ENCODE peak calls at places on chromosomes 16 and 17, in nine cellular contexts. U is left lung; R is SK-N-SH; S is CD4-positive, alpha-beta T cell; G is lung; B is GM23338; F is ascending aorta; I is uterus; H is esophagus squamous epithelium. D is an unnamed sample.

GRCh38 chr16:2196162-2196980 is at the start of gene CASKIN1:
- DNase-seq in U (no peak), R (peak), S (no peak), G (no peak), B (peak), F (no peak), I (no peak), H (no peak), D (no peak)

GRCh38 chr17:62680541-62681052 is 53.1 kb downstream of the MRC2 start:
- DNase-seq in U (peak), R (no peak), S (no peak), G (no peak), B (no peak), F (no peak), I (peak), H (no peak), D (peak)

GRCh38 chr16:66970775-66971725 is 10.0 kb downstream of the CES3 start:
- DNase-seq in U (peak), R (no peak), S (no peak), G (no peak), B (no peak), F (no peak), I (no peak), H (no peak), D (no peak)

GRCh38 chr17:6328279-6328678 is 106.6 kb downstream of the AIPL1 start:
- DNase-seq in U (no peak), R (no peak), S (no peak), G (no peak), B (peak), F (no peak), I (no peak), H (no peak), D (no peak)

GRCh38 chr16:15983898-15984297 is 34.5 kb downstream of the ABCC1 start:
- DNase-seq in U (no peak), R (no peak), S (no peak), G (no peak), B (no peak), F (no peak), I (no peak), H (no peak), D (no peak)

GRCh38 chr16:11757671-11758545 is 15.3 kb upstream of the TXNDC11 start:
- DNase-seq in U (no peak), R (no peak), S (no peak), G (no peak), B (no peak), F (no peak), I (no peak), H (no peak), D (no peak)

GRCh38 chr16:74226361-74226979 is 70.1 kb upstream of the PSMD7 start:
- DNase-seq in U (no peak), R (peak), S (no peak), G (no peak), B (peak), F (no peak), I (no peak), H (no peak), D (no peak)

GRCh38 chr16:88703486-88704309 is 2.5 kb downstream of the RNF166 start:
- DNase-seq in U (no peak), R (no peak), S (peak), G (peak), B (no peak), F (no peak), I (no peak), H (no peak), D (no peak)

GRCh38 chr17:62717589-62718342 is 90.3 kb downstream of the MRC2 start:
- DNase-seq in U (no peak), R (no peak), S (no peak), G (no peak), B (no peak), F (no peak), I (no peak), H (no peak), D (no peak)

GRCh38 chr16:22678311-22678710 is 135.7 kb upstream of the HS3ST2 start:
- DNase-seq in U (no peak), R (no peak), S (no peak), G (no peak), B (no peak), F (no peak), I (no peak), H (no peak), D (no peak)

GRCh38 chr17:2954898-2955445 is 108.4 kb downstream of the OR1D5 start:
- DNase-seq in U (no peak), R (no peak), S (no peak), G (no peak), B (no peak), F (no peak), I (no peak), H (no peak), D (no peak)

GRCh38 chr17:63434951-63435571 is 11.0 kb downstream of the CYB561 start:
- DNase-seq in U (peak), R (peak), S (peak), G (peak), B (no peak), F (peak), I (peak), H (no peak), D (peak)

GRCh38 chr17:58242171-58242784 is 3.9 kb downstream of the LPO start:
- DNase-seq in U (no peak), R (no peak), S (no peak), G (no peak), B (peak), F (no peak), I (no peak), H (no peak), D (no peak)

GRCh38 chr16:1997591-1998359 is 8.0 kb downstream of the SYNGR3 start:
- DNase-seq in U (no peak), R (no peak), S (no peak), G (no peak), B (no peak), F (no peak), I (no peak), H (no peak), D (no peak)

GRCh38 chr17:10620823-10621222 is 36.3 kb downstream of the MYH3 start:
- DNase-seq in U (no peak), R (no peak), S (no peak), G (no peak), B (no peak), F (no peak), I (no peak), H (no peak), D (no peak)

GRCh38 chr16:35391328-35391727 is 1931.9 kb downstream of the TP53TG3F start:
- DNase-seq in U (no peak), R (peak), S (no peak), G (peak), B (peak), F (no peak), I (no peak), H (no peak), D (peak)

GRCh38 chr17:61309362-61309761 is 90.3 kb upstream of the TBX2 start:
- DNase-seq in U (no peak), R (no peak), S (no peak), G (no peak), B (no peak), F (no peak), I (no peak), H (no peak), D (no peak)

GRCh38 chr17:40562841-40563370 is 2.4 kb downstream of the CCR7 start:
- DNase-seq in U (no peak), R (no peak), S (no peak), G (no peak), B (no peak), F (no peak), I (no peak), H (no peak), D (no peak)

GRCh38 chr17:40566027-40566426 is 755 bp upstream of the CCR7 start:
- DNase-seq in U (no peak), R (no peak), S (no peak), G (no peak), B (no peak), F (no peak), I (no peak), H (no peak), D (no peak)

GRCh38 chr17:40563371-40564052 is 1.8 kb downstream of the CCR7 start:
- DNase-seq in U (no peak), R (no peak), S (peak), G (no peak), B (no peak), F (no peak), I (no peak), H (no peak), D (no peak)

GRCh38 chr17:40564883-40565744 is at the start of gene CCR7:
- DNase-seq in U (no peak), R (no peak), S (peak), G (no peak), B (no peak), F (no peak), I (no peak), H (no peak), D (no peak)

GRCh38 chr17:40564195-40564882 is 933 bp downstream of the CCR7 start:
- DNase-seq in U (no peak), R (no peak), S (peak), G (no peak), B (no peak), F (no peak), I (no peak), H (no peak), D (no peak)
- H3K27ac ChIP-seq in U (no peak), R (no peak), S (peak), G (no peak), B (no peak), F (no peak), I (no peak), H (no peak), D (no peak)

DNA sequence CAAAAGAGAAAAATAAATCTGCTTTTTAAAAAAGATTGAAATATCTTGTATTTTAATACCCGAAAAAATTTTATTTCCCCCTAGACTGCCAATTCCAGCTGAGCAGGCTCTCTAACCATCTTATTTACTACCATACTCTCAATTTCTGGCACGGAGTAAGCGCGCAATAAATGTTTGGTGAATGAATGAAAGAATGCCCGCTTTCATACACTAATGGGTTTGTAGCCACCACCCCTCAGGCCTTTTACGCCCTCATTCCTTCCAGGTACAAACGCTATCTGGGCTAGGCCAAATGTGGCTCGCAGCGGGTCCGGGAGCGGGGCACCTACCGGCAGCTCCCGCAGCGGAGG is 557 bp upstream of the PLD2 start:
- DNase-seq in U (no peak), R (no peak), S (no peak), G (no peak), B (peak), F (no peak), I (no peak), H (no peak), D (no peak)
- H3K27ac ChIP-seq in U (no peak), R (no peak), S (no peak), G (no peak), B (peak), F (peak), I (peak), H (peak), D (no peak)

GRCh38 chr16:57892041-57892440 is 78.9 kb downstream of the CNGB1 start:
- DNase-seq in U (no peak), R (no peak), S (no peak), G (no peak), B (no peak), F (no peak), I (no peak), H (no peak), D (no peak)

GRCh38 chr16:57893559-57894389 is 77.2 kb downstream of the CNGB1 start:
- DNase-seq in U (peak), R (no peak), S (no peak), G (peak), B (peak), F (no peak), I (no peak), H (no peak), D (no peak)

GRCh38 chr16:57893217-57893558 is 77.7 kb downstream of the CNGB1 start:
- DNase-seq in U (no peak), R (no peak), S (no peak), G (no peak), B (no peak), F (no peak), I (no peak), H (no peak), D (no peak)

GRCh38 chr16:57890752-57891111 is 80.2 kb downstream of the CNGB1 start:
- DNase-seq in U (no peak), R (no peak), S (no peak), G (no peak), B (no peak), F (no peak), I (no peak), H (no peak), D (no peak)

GRCh38 chr16:57892447-57893096 is 78.4 kb downstream of the CNGB1 start:
- DNase-seq in U (peak), R (no peak), S (no peak), G (peak), B (no peak), F (no peak), I (no peak), H (no peak), D (no peak)
- H3K27ac ChIP-seq in U (peak), R (no peak), S (no peak), G (no peak), B (no peak), F (no peak), I (no peak), H (no peak), D (peak)

DNA sequence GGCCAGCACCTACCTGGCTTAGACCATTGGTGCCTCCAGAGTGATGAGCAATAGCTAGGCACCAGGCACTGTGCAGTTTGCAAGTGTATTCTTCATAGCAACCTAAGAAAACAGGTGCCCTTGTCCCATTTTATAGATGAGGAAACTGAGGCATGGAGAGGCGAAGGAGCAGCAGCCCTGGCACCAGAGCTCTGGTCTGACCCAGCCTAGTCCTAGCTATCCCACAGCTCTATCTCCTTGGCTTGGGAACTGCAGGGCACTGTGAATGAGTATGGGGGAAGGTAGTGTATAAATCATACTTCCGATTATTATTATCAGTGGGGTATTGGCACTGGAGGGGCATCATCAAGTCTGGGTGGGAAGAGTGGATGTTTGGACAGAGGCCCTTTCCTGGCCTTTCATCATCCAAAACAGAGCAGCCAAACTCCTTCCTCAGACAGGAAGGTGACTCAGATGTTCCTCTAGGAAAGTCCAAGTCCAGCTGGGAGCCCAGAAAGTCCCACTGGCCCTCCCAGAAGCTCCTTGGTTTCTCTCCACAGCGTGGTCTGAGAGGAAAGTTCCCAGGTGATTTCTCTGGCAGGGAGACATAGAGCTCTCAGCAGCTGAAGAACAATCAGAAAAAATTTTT is 32.0 kb upstream of the PLLP start:
- DNase-seq in U (no peak), R (no peak), S (no peak), G (no peak), B (no peak), F (peak), I (peak), H (no peak), D (no peak)
- H3K27ac ChIP-seq in U (peak), R (no peak), S (no peak), G (peak), B (no peak), F (peak), I (peak), H (peak), D (no peak)

GRCh38 chr17:75131278-75132017 is at the start of gene NT5C:
- DNase-seq in U (peak), R (peak), S (peak), G (peak), B (peak), F (no peak), I (peak), H (no peak), D (peak)

GRCh38 chr17:75135452-75135851 is 3.9 kb upstream of the NT5C start:
- DNase-seq in U (no peak), R (no peak), S (no peak), G (no peak), B (no peak), F (no peak), I (no peak), H (no peak), D (no peak)

GRCh38 chr17:75138519-75138918 is 7.0 kb upstream of the NT5C start:
- DNase-seq in U (no peak), R (no peak), S (no peak), G (no peak), B (no peak), F (no peak), I (no peak), H (no peak), D (no peak)

GRCh38 chr17:75133001-75133400 is 1.5 kb upstream of the NT5C start:
- DNase-seq in U (no peak), R (no peak), S (no peak), G (no peak), B (no peak), F (no peak), I (no peak), H (no peak), D (no peak)

DNA sequence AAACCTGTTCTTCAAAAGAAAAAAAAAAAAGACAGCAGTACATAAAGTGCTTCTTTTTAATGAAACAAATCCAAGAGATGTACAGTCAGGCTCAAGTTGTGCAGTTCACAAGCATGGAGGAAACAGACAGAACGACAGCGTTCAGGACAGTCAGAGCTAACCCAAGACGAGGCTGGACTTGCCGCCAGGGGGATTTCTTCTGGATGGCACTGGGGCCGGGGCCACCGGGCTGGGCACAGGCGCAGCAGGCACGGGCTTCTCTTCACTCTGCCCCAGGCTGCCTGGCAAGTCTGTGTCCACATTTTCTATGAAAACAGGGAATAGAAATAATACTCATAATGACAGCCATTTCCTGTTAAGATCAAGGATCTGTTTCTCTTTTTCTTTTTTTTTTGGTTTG is 4.4 kb upstream of the NT5C start:
- DNase-seq in U (no peak), R (no peak), S (no peak), G (no peak), B (no peak), F (no peak), I (no peak), H (no peak), D (no peak)
- H3K27ac ChIP-seq in U (no peak), R (no peak), S (no peak), G (no peak), B (peak), F (no peak), I (no peak), H (peak), D (no peak)

GRCh38 chr16:50588276-50588675 is 40.1 kb downstream of the NKD1 start:
- DNase-seq in U (no peak), R (no peak), S (no peak), G (no peak), B (no peak), F (no peak), I (no peak), H (no peak), D (no peak)
- H3K27ac ChIP-seq in U (peak), R (no peak), S (no peak), G (no peak), B (no peak), F (no peak), I (no peak), H (peak), D (no peak)

DNA sequence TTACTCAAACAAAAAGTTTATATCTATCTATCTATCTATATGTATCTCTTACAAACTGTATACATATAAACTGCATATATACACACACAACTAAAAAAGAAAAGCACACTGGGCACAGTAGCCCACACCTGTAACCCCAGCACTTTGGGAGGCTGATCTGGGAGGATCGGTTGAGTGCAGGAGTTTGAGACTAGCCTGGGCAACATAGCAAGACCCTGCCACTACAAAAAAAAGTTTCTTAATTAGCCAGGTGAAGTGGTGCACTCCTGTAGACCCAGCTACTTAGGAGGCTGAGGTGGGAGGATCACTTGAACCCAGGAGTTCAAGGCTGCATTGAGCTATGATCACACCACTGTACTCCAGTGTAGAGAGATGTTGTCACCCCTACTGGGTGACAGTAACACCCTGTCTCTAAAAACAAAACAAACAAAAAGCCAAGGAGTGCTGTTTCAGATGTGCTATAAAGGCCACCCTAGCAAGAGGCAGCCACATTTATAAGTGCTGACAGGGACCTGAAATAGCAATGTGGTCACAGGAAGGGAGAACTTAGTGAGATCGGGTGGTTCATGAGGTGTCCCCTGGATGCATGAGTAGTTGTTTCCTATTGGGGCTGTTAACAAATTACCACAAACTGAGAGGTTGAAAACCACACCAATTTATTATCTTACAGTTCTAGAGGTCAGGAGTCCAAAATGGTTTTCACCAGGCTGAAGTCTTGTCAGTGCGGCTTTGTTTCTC is 4.8 kb downstream of the CD2BP2 start:
- DNase-seq in U (no peak), R (no peak), S (no peak), G (no peak), B (no peak), F (no peak), I (no peak), H (no peak), D (no peak)
- H3K27ac ChIP-seq in U (no peak), R (no peak), S (no peak), G (no peak), B (no peak), F (no peak), I (no peak), H (no peak), D (no peak)